ENCODE peak calls at places on chromosomes 13 and 19, in nine cellular contexts. A is type B pancreatic cell; G is RWPE1; N is cardiac fibroblast; I is K562; Q is Panc1; V is CD8-positive, alpha-beta T cell; Z is activated B cell treated with CpG ODN at 0.5 μM for 24 hours; U is heart left ventricle. X is an unnamed sample.

GRCh38 chr19:52094526-52094925 is 1.0 kb downstream of the ZNF841 start:
- DNase-seq in Q (no peak), A (no peak), I (no peak), Z (no peak), V (no peak), N (no peak), G (no peak), U (no peak), X (no peak)

GRCh38 chr13:24788538-24788937 is 24.6 kb downstream of the RNF17 start:
- DNase-seq in Z (no peak), G (no peak), N (no peak), A (no peak), U (no peak), Q (no peak), I (no peak), V (no peak), X (no peak)

GRCh38 chr13:62014299-62014698 is 598.6 kb upstream of the PCDH20 start:
- DNase-seq in Z (no peak), U (no peak), I (no peak), V (no peak), N (peak), G (peak), A (no peak), Q (peak), X (no peak)

GRCh38 chr13:47213057-47213456 is 316.2 kb upstream of the HTR2A start:
- DNase-seq in G (no peak), Z (no peak), U (no peak), V (no peak), N (no peak), A (no peak), I (no peak), Q (no peak), X (no peak)

GRCh38 chr19:55069137-55069858 is 6.3 kb upstream of the RDH13 start:
- DNase-seq in I (peak), Z (no peak), U (no peak), Q (no peak), N (peak), G (peak), A (no peak), V (no peak), X (no peak)

GRCh38 chr13:32969516-32969941 is 46.7 kb upstream of the KL start:
- DNase-seq in G (no peak), Z (no peak), Q (no peak), A (no peak), N (peak), I (no peak), V (no peak), U (no peak), X (peak)

GRCh38 chr19:51043497-51043896 is 8.7 kb upstream of the KLK12 start:
- DNase-seq in Z (no peak), N (no peak), I (no peak), A (no peak), U (no peak), V (no peak), G (no peak), Q (no peak), X (no peak)

GRCh38 chr19:1177322-1178114 is 3.5 kb upstream of the SBNO2 start:
- DNase-seq in G (peak), V (no peak), Z (no peak), Q (no peak), N (peak), U (no peak), I (no peak), A (no peak), X (peak)

GRCh38 chr13:80888421-80888820 is 547.5 kb upstream of the SPRY2 start:
- DNase-seq in N (no peak), I (no peak), Q (no peak), G (no peak), V (no peak), A (no peak), Z (no peak), U (no peak), X (no peak)

GRCh38 chr19:18519962-18520847 is 1.7 kb downstream of the ELL start:
- DNase-seq in U (no peak), G (peak), N (peak), V (peak), A (no peak), I (no peak), Z (peak), Q (peak), X (no peak)

GRCh38 chr13:102854675-102855074 is 8.8 kb downstream of the ERCC5 start:
- DNase-seq in N (no peak), V (no peak), G (no peak), A (no peak), Q (no peak), U (no peak), I (no peak), Z (no peak), X (no peak)

GRCh38 chr13:108200781-108201398 is 14.4 kb downstream of the LIG4 start:
- DNase-seq in Q (no peak), G (peak), I (no peak), N (peak), A (no peak), U (no peak), V (no peak), Z (no peak), X (no peak)

GRCh38 chr13:99605417-99606321 is 104.4 kb downstream of the TM9SF2 start:
- DNase-seq in A (no peak), Q (no peak), N (peak), V (peak), Z (peak), G (peak), U (no peak), I (peak), X (no peak)

GRCh38 chr13:43230989-43231388 is 207.6 kb downstream of the DNAJC15 start:
- DNase-seq in A (no peak), Q (no peak), N (no peak), V (no peak), G (no peak), I (no peak), Z (no peak), U (no peak), X (no peak)

GRCh38 chr13:95256086-95256485 is 45.2 kb downstream of the ABCC4 start:
- DNase-seq in Q (peak), Z (no peak), I (no peak), A (no peak), V (no peak), U (no peak), G (peak), N (peak), X (no peak)

GRCh38 chr13:100356889-100357288 is 231.7 kb downstream of the GGACT start:
- DNase-seq in N (peak), V (no peak), Z (no peak), U (no peak), Q (no peak), I (no peak), A (no peak), G (no peak), X (no peak)

GRCh38 chr19:57410748-57411671 is at the start of gene ZNF17:
- DNase-seq in A (peak), V (peak), U (peak), I (peak), N (peak), Q (peak), G (peak), Z (peak), X (peak)

DNA sequence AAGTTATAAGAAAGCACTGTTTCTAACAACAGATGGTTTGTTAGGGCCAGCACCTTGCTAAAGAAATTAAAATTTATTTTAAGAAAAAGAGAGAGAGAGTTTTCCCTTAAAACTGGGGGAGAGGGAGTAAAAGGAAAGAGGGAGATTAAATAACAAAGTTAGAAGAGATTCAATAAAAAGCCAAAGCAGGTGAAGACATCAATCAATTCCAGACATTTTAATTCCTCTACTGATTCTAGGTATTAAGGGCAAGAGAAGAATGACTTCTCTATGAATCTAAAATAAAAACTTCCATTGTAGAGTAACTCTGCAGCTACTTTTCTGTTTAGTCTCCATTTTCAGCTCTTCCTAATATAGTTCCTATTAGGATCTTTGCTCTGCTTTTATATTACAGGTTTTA is 58.6 kb downstream of the TBC1D4 start:
- DNase-seq in Z (no peak), Q (no peak), N (no peak), U (no peak), G (no peak), A (no peak), I (no peak), V (no peak), X (no peak)
- TF ChIP-seq CTCF in Z (no peak), Q (no peak), N (no peak), U (no peak), G (no peak), A (no peak), I (no peak), V (no peak), X (no peak)

DNA sequence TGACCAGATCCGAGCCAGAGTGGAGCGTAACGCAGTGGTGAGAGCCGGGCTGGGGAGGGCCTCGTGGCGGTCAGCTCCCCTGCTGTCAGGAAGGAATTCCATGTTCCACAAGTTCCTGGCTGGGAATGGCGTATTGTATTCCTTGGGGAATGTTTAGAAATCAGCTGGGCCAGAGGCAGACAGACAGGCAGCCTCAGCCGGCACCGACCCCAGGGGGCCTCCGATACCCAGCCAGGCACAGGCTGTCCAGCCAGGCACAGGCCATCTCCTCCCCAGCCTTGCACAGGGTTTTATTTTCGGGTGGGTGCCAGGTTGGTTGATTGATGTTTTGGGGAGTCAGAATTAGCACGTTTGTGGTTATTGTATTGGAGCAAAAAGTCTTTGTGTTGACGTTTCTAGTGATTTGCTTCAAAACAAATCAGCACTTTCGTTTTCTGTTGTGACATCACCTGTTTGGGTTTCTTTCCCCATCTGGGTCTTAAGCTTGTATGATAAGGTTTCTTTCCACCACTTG is 126.6 kb upstream of the MCF2L start:
- DNase-seq in V (no peak), Z (no peak), A (no peak), Q (no peak), G (no peak), N (peak), U (no peak), I (no peak), X (no peak)
- TF ChIP-seq CTCF in V (no peak), Z (no peak), A (no peak), Q (no peak), G (no peak), N (no peak), U (no peak), I (no peak), X (no peak)

DNA sequence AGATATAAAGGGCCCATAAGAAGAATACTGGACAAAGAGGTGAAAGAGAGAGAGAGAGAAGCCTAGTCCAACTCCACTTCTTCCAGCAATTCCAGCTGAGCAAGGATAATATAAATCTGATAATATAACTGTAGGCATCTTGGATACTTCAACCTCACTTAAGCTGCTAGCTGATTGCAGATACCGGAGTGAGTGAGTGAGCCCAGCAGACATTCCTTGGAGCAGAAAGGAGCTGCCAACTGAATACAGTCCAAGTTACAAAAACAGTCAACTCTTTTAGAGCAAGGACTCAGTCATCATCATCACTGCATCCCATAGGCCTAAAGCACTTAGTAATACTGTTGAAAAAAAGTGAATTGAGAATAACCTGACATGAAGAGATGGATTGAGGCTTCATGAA is 387.6 kb downstream of the SLITRK6 start:
- DNase-seq in A (no peak), G (no peak), N (peak), Q (no peak), Z (no peak), I (no peak), U (no peak), V (no peak), X (no peak)
- TF ChIP-seq CTCF in A (no peak), G (no peak), N (no peak), Q (no peak), Z (no peak), I (no peak), U (no peak), V (no peak), X (no peak)

DNA sequence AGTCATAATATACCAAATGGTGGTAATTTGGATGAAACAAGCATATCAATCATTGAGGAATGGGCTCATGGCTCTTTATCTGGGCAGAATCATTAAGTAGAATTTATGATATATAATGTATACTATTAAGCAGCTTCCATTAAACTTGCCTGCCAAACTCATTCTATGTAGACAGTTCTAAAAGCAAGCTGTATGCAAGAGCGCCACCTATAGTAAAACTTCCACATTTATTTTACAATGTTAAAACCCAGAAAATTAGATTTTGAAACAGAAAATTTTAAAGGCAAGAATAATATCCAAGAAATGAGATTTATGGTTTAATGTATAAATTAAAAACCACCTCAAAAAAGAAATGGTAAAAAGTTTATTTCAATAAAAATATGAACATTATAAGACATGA is 161.5 kb downstream of the MZT1 start:
- DNase-seq in A (no peak), Z (no peak), Q (no peak), N (peak), I (no peak), V (no peak), U (no peak), G (peak), X (no peak)
- TF ChIP-seq CTCF in A (peak), Z (no peak), Q (peak), N (peak), I (no peak), V (no peak), U (peak), G (peak), X (peak)

GRCh38 chr19:49840321-49840720 is 10.6 kb upstream of the PTOV1 start:
- DNase-seq in U (no peak), Z (no peak), G (no peak), N (no peak), Q (no peak), A (no peak), I (no peak), V (no peak), X (no peak)

GRCh38 chr19:49845433-49845832 is 5.5 kb upstream of the PTOV1 start:
- DNase-seq in I (no peak), G (no peak), N (no peak), A (no peak), Z (no peak), Q (no peak), U (no peak), V (no peak), X (no peak)

GRCh38 chr19:49840736-49841249 is 10.2 kb upstream of the PTOV1 start:
- DNase-seq in G (no peak), Z (no peak), N (no peak), Q (no peak), U (no peak), V (no peak), A (no peak), I (no peak), X (no peak)

GRCh38 chr19:49844138-49844740 is 6.7 kb upstream of the PTOV1 start:
- DNase-seq in I (no peak), N (no peak), V (no peak), Q (no peak), Z (no peak), A (no peak), U (no peak), G (no peak), X (no peak)

DNA sequence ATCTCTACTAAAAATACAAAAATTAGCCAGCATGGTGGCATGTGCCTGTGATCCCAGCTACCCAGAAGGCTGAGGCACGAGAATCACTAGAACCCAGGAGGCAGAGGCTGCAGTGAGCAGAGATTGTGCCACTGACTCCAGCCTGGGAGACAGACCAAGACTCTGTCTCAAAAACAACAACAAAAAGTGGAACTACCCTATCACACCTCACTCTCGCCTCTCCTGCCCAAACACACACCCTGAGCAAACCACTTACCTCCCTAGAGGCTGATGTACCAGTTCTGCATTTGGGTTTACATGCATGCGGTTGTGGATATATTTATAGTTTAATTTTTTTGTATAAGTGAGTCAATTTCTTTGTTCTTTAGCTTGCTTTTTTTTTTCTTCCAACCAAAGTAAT is 7.7 kb upstream of the PTOV1 start:
- DNase-seq in G (no peak), Q (no peak), A (no peak), U (no peak), V (no peak), Z (no peak), I (no peak), N (no peak), X (no peak)
- TF ChIP-seq CTCF in G (no peak), Q (no peak), A (no peak), U (no peak), V (no peak), Z (no peak), I (no peak), N (no peak), X (no peak)